ENCODE peak calls at places on chromosome 13, in four cellular contexts. One of them, this sample, is unnamed.

GRCh38 chr13:30456290-30456689 is 9.4 kb downstream of the HMGB1 start:
- DNase-seq in neuronal stem cell: no peak
- DNase-seq in H1: no peak
- DNase-seq in IMR-90: no peak
- DNase-seq in this sample: no peak

GRCh38 chr13:89695343-89696257 is 1651.9 kb upstream of the MIR17HG start:
- DNase-seq in neuronal stem cell: peak; percentile 57
- DNase-seq in H1: peak; percentile 25
- DNase-seq in IMR-90: peak; percentile 8
- DNase-seq in this sample: peak; percentile 46

GRCh38 chr13:45219938-45220375 is 19.1 kb upstream of the KCTD4 start:
- DNase-seq in neuronal stem cell: no peak
- DNase-seq in IMR-90: peak; percentile 44
- DNase-seq in H1: no peak
- DNase-seq in this sample: no peak

GRCh38 chr13:66977156-66977555 is 253.0 kb downstream of the PCDH9 start:
- DNase-seq in neuronal stem cell: no peak
- DNase-seq in IMR-90: peak; percentile 41
- DNase-seq in H1: no peak
- DNase-seq in this sample: no peak

GRCh38 chr13:74046461-74046860 is 87.7 kb downstream of the KLF12 start:
- DNase-seq in H1: no peak
- DNase-seq in IMR-90: peak; percentile 51
- DNase-seq in neuronal stem cell: no peak
- DNase-seq in this sample: no peak

GRCh38 chr13:53783466-53783865 is 754.9 kb downstream of the OLFM4 start:
- DNase-seq in neuronal stem cell: no peak
- DNase-seq in IMR-90: no peak
- DNase-seq in H1: no peak
- DNase-seq in this sample: no peak

GRCh38 chr13:20191902-20192469 is 752 bp downstream of the GJB2 start:
- DNase-seq in neuronal stem cell: no peak
- DNase-seq in H1: no peak
- DNase-seq in IMR-90: no peak
- DNase-seq in this sample: peak; percentile 47

GRCh38 chr13:60583911-60584753 is 187.1 kb downstream of the TDRD3 start:
- DNase-seq in H1: peak; percentile 84
- DNase-seq in neuronal stem cell: no peak
- DNase-seq in IMR-90: peak; percentile 73
- DNase-seq in this sample: peak; percentile 93

GRCh38 chr13:101514695-101515275 is 62.3 kb downstream of the ITGBL1 start:
- DNase-seq in neuronal stem cell: peak; percentile 21
- DNase-seq in IMR-90: peak; percentile 68
- DNase-seq in H1: no peak
- DNase-seq in this sample: no peak

GRCh38 chr13:94433055-94433947 is 46.2 kb downstream of the DCT start:
- DNase-seq in IMR-90: no peak
- DNase-seq in neuronal stem cell: no peak
- DNase-seq in H1: peak; percentile 9
- DNase-seq in this sample: peak; percentile 41

GRCh38 chr13:111872475-111873150 is 194.3 kb upstream of the SOX1 start:
- DNase-seq in IMR-90: no peak
- DNase-seq in neuronal stem cell: no peak
- DNase-seq in H1: no peak
- DNase-seq in this sample: no peak

GRCh38 chr13:97015661-97016350 is 21.5 kb upstream of the OXGR1 start:
- DNase-seq in neuronal stem cell: no peak
- DNase-seq in H1: no peak
- DNase-seq in IMR-90: no peak
- DNase-seq in this sample: no peak

GRCh38 chr13:32278456-32278855 is 36.7 kb downstream of the ZAR1L start:
- DNase-seq in neuronal stem cell: no peak
- DNase-seq in H1: no peak
- DNase-seq in IMR-90: peak; percentile 91
- DNase-seq in this sample: no peak

GRCh38 chr13:102401305-102401704 is 543 bp downstream of the FGF14 start:
- DNase-seq in H1: no peak
- DNase-seq in IMR-90: no peak
- DNase-seq in neuronal stem cell: no peak
- DNase-seq in this sample: no peak

GRCh38 chr13:20132052-20132634 is 28.7 kb downstream of the GJA3 start:
- DNase-seq in H1: no peak
- DNase-seq in neuronal stem cell: no peak
- DNase-seq in IMR-90: no peak
- DNase-seq in this sample: peak; percentile 5

GRCh38 chr13:37868691-37869505 is 674 bp downstream of the TRPC4 start:
- DNase-seq in IMR-90: peak; percentile 50
- DNase-seq in H1: no peak
- DNase-seq in neuronal stem cell: peak; percentile 31
- DNase-seq in this sample: peak; percentile 38

GRCh38 chr13:87820221-87820620 is 149.1 kb downstream of the SLITRK5 start:
- DNase-seq in neuronal stem cell: no peak
- DNase-seq in H1: no peak
- DNase-seq in IMR-90: no peak
- DNase-seq in this sample: no peak

GRCh38 chr13:47332149-47332548 is 435.3 kb upstream of the HTR2A start:
- DNase-seq in IMR-90: peak; percentile 8
- DNase-seq in neuronal stem cell: no peak
- DNase-seq in H1: no peak
- DNase-seq in this sample: no peak

GRCh38 chr13:30308548-30308947 is 1.2 kb upstream of the KATNAL1 start:
- DNase-seq in IMR-90: peak; percentile 41
- DNase-seq in H1: no peak
- DNase-seq in neuronal stem cell: no peak
- DNase-seq in this sample: no peak

GRCh38 chr13:25771641-25772478 is 280.0 kb downstream of the SHISA2 start:
- DNase-seq in neuronal stem cell: no peak
- DNase-seq in H1: peak; percentile 17
- DNase-seq in IMR-90: no peak
- DNase-seq in this sample: no peak
- H2BK5ac ChIP-seq in neuronal stem cell: no peak overlapping the region
- H2BK5ac ChIP-seq in H1: no peak overlapping the region
- H2BK5ac ChIP-seq in IMR-90: no peak overlapping the region
- H2BK5ac ChIP-seq in this sample: no peak overlapping the region

GRCh38 chr13:78060966-78061365 is 142.3 kb upstream of the EDNRB start:
- DNase-seq in H1: no peak
- DNase-seq in neuronal stem cell: no peak
- DNase-seq in IMR-90: no peak
- DNase-seq in this sample: peak; percentile 36
- H3K14ac ChIP-seq in H1: no peak overlapping the region
- H3K14ac ChIP-seq in neuronal stem cell: no peak overlapping the region
- H3K14ac ChIP-seq in IMR-90: no peak overlapping the region
- H3K14ac ChIP-seq in this sample: no peak overlapping the region

DNA sequence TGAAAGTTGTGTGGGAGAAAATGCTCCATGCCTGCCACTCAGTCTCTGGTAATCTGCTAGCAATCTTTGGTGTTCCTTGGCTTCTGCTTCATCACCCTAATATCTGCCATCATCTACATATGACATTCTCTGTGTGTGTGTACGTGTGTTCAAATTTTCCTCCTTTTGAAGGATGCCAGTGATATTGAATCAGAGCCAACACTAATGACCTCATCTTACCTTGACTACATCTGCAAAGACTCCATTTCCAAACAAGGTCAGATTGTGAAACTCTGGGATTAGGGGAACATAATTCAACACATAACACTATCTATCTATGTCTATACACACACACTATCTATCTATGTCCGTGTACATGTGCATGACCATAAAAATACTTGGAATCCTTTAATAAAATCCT is 81.4 kb upstream of the IRS2 start:
- DNase-seq in IMR-90: no peak
- DNase-seq in neuronal stem cell: no peak
- DNase-seq in H1: no peak
- DNase-seq in this sample: no peak
- H4K91ac ChIP-seq in IMR-90: no peak overlapping the region
- H4K91ac ChIP-seq in neuronal stem cell: no peak overlapping the region
- H4K91ac ChIP-seq in H1: no peak overlapping the region
- H4K91ac ChIP-seq in this sample: no peak overlapping the region

GRCh38 chr13:99565478-99566124 is 64.3 kb downstream of the TM9SF2 start:
- DNase-seq in neuronal stem cell: no peak
- DNase-seq in IMR-90: peak; percentile 29
- DNase-seq in H1: no peak
- DNase-seq in this sample: peak; percentile 59
- H2BK5ac ChIP-seq in neuronal stem cell: no peak overlapping the region
- H2BK5ac ChIP-seq in IMR-90: no peak overlapping the region
- H2BK5ac ChIP-seq in H1: peak overlapping the region; percentile 32
- H2BK5ac ChIP-seq in this sample: no peak overlapping the region

DNA sequence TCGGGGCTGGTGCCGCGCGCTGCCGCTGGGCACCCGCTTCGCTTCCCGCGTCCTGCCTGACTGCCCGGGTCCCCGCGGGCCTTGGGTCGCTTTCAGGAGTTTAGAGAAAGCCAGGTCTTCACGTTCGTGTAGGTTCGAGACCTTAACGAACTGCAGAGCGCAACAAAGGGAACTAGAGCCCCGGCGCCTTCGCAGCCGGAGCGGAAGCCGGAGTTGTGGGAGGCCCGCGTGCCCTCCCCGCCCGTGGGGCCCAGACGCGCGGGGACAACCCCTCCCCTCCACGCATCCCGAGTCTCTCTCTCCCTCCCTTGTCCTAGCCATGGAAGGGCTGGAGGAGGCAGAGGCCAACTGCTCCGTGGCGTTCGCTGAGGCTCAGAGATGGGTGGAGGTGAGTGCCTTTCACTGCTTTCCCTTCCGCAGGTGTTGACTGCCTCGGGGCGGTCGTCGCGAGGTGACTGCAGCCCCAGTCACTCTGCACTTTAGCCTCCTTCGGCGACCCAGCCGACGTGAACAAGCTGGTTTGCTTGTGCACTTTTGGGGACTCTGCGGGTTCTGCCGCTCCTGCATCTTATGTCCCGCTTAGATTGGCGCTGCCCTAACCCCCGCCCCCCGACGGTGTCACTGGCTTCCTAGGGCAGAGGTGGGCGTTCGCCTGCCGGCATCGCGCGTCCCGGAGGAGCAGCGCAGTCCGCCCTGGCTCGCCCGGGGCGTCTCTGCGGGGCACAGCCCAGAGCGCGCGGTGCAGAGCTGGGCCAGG is 387 bp downstream of the LMO7 start:
- DNase-seq in IMR-90: peak; percentile 46
- DNase-seq in H1: no peak
- DNase-seq in neuronal stem cell: peak; percentile 32
- DNase-seq in this sample: peak; percentile 69
- H3K14ac ChIP-seq in IMR-90: peak overlapping the region; percentile 99
- H3K14ac ChIP-seq in H1: no peak overlapping the region
- H3K14ac ChIP-seq in neuronal stem cell: no peak overlapping the region
- H3K14ac ChIP-seq in this sample: peak overlapping the region; percentile 68

GRCh38 chr13:22428188-22428828 is 752.5 kb upstream of the SGCG start:
- DNase-seq in IMR-90: no peak
- DNase-seq in neuronal stem cell: no peak
- DNase-seq in H1: no peak
- DNase-seq in this sample: no peak
- H4K91ac ChIP-seq in IMR-90: no peak overlapping the region
- H4K91ac ChIP-seq in neuronal stem cell: no peak overlapping the region
- H4K91ac ChIP-seq in H1: no peak overlapping the region
- H4K91ac ChIP-seq in this sample: no peak overlapping the region

DNA sequence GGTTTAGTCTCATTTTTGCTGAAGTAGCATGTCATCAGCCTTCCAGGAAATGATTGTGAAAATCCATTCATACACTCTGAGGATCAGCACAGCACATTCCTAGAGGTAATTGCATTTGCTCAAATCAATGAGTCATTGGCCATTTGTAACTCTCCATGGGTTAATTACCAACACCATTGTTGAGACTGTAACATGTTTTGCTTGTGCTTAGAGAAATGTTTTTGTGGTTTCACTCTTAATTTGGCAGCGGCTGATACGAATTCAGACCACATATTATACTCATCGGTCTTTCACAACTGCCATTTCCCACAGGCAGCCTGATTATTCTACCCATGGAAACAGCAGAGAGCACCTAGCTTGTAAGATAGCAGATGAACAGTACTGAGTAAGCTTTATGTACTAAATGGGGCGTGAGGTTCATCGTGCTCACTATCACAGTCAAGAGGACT is 110.3 kb downstream of the NHLRC3 start:
- DNase-seq in IMR-90: no peak
- DNase-seq in H1: no peak
- DNase-seq in neuronal stem cell: no peak
- DNase-seq in this sample: no peak
- H2BK5ac ChIP-seq in IMR-90: no peak overlapping the region
- H2BK5ac ChIP-seq in H1: no peak overlapping the region
- H2BK5ac ChIP-seq in neuronal stem cell: no peak overlapping the region
- H2BK5ac ChIP-seq in this sample: no peak overlapping the region